ENCODE peak calls at places on chromosomes 16 and 17, in nine cellular contexts. F is WERI-Rb-1, R is endodermal cell, M is heart left ventricle, B is testis, S is astrocyte, K is brain microvascular endothelial cell, I is AG04449, Y is GM06990. P is an unnamed sample.

GRCh38 chr16:67934306-67935095 is 2.1 kb downstream of the PSMB10 start:
- DNase-seq in Y (no peak), B (no peak), K (no peak), S (no peak), I (no peak), M (no peak), F (no peak), R (no peak), P (no peak)

GRCh38 chr16:54443839-54444238 is 157.3 kb upstream of the IRX3 start:
- DNase-seq in Y (no peak), M (no peak), K (no peak), F (no peak), I (no peak), S (no peak), R (no peak), B (no peak), P (no peak)

GRCh38 chr16:75109732-75110243 is 6.8 kb downstream of the LDHD start:
- DNase-seq in F (no peak), S (no peak), K (no peak), I (no peak), R (peak; percentile 58), B (no peak), Y (no peak), M (peak; percentile 80), P (no peak)

GRCh38 chr17:59365383-59365981 is 34.0 kb downstream of the YPEL2 start:
- DNase-seq in F (peak; percentile 89), I (no peak), B (peak; percentile 79), S (no peak), M (no peak), K (no peak), Y (no peak), R (peak; percentile 82), P (peak; percentile 30)

GRCh38 chr17:40317345-40317873 is 8.4 kb downstream of the RARA start:
- DNase-seq in Y (no peak), M (no peak), I (no peak), B (no peak), R (peak; percentile 93), K (peak; percentile 65), S (peak; percentile 49), F (peak; percentile 89), P (peak; percentile 67)

GRCh38 chr17:57576744-57577143 is 168.4 kb downstream of the CCDC182 start:
- DNase-seq in I (no peak), R (no peak), B (no peak), Y (no peak), K (no peak), S (no peak), F (no peak), M (no peak), P (no peak)

GRCh38 chr16:68223072-68223471 is 12.9 kb downstream of the ESRP2 start:
- DNase-seq in R (no peak), M (no peak), B (no peak), S (no peak), K (no peak), I (no peak), F (no peak), Y (no peak), P (no peak)

GRCh38 chr16:64969221-64969620 is 152.6 kb downstream of the CDH11 start:
- DNase-seq in Y (no peak), S (peak; percentile 72), I (no peak), B (no peak), F (no peak), M (no peak), R (no peak), K (peak; percentile 64), P (no peak)

GRCh38 chr17:11300201-11300600 is 59.2 kb downstream of the SHISA6 start:
- DNase-seq in B (no peak), I (no peak), F (no peak), M (no peak), R (no peak), K (no peak), S (no peak), Y (no peak), P (no peak)

GRCh38 chr17:61442136-61442775 is 10.0 kb upstream of the TBX4 start:
- DNase-seq in R (peak; percentile 53), M (no peak), B (no peak), F (no peak), I (no peak), K (no peak), S (no peak), Y (no peak), P (no peak)

GRCh38 chr17:67058036-67058435 is 13.7 kb downstream of the CACNG1 start:
- DNase-seq in R (no peak), S (no peak), F (no peak), Y (no peak), B (no peak), K (no peak), M (no peak), I (no peak), P (no peak)

GRCh38 chr16:88309174-88309904 is 73.4 kb upstream of the ZNF469 start:
- DNase-seq in K (no peak), M (peak; percentile 20), F (no peak), S (no peak), Y (no peak), R (no peak), I (no peak), B (no peak), P (no peak)

GRCh38 chr16:12874135-12874534 is 27.3 kb upstream of the SHISA9 start:
- DNase-seq in K (peak; percentile 33), S (peak; percentile 22), M (no peak), B (no peak), F (no peak), R (no peak), Y (no peak), I (peak; percentile 29), P (no peak)

DNA sequence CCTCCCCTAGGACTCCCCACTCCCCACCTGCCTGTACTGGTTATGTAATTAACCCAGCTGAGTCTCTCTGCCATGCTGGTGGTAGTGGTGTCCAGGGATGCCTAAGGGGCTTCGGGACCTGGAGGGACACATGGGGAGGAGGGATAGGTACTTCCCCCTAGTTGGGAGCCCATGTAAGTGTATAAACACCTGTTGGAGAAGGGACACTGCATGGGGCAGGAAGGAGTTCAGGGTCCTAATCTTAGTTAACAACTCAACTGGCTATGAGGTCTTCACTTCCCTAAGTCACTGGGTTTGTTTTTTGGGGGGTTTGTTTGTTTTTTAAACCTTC is 1.3 kb downstream of the RASL10B start:
- DNase-seq in K (no peak), F (no peak), R (no peak), S (no peak), I (no peak), M (no peak), Y (no peak), B (no peak), P (no peak)
- H3K4me3 ChIP-seq in K (no peak overlapping the region), F (peak overlapping the region; percentile 82), R (peak overlapping the region; percentile 88), S (peak overlapping the region; percentile 62), I (peak overlapping the region; percentile 6), M (no peak overlapping the region), Y (no peak overlapping the region), B (no peak overlapping the region), P (no peak overlapping the region)

GRCh38 chr17:72516772-72517399 is 396.1 kb downstream of the SOX9 start:
- DNase-seq in B (peak; percentile 66), S (peak; percentile 63), K (no peak), F (no peak), I (no peak), Y (peak; percentile 64), R (no peak), M (no peak), P (peak; percentile 70)

GRCh38 chr17:72514888-72515287 is 394.1 kb downstream of the SOX9 start:
- DNase-seq in I (no peak), F (no peak), S (peak; percentile 93), Y (no peak), B (peak; percentile 81), M (peak; percentile 67), R (no peak), K (peak; percentile 78), P (peak; percentile 18)

GRCh38 chr17:72514321-72514861 is 393.6 kb downstream of the SOX9 start:
- DNase-seq in F (no peak), M (no peak), I (no peak), S (peak; percentile 82), B (no peak), K (no peak), R (no peak), Y (no peak), P (no peak)

GRCh38 chr17:72517413-72518237 is 396.8 kb downstream of the SOX9 start:
- DNase-seq in S (no peak), M (no peak), F (no peak), B (no peak), K (no peak), R (no peak), Y (no peak), I (no peak), P (no peak)

GRCh38 chr17:72515291-72516065 is 394.7 kb downstream of the SOX9 start:
- DNase-seq in M (no peak), F (no peak), K (peak; percentile 46), B (peak; percentile 65), Y (peak; percentile 62), S (peak; percentile 82), R (no peak), I (no peak), P (peak; percentile 86)
- TF ChIP-seq CTCF in M (no peak), F (no peak), K (no peak), B (no peak), Y (peak; percentile 31), S (no peak), R (no peak), I (no peak), P (no peak)

GRCh38 chr17:3535253-3535995 is 22.2 kb downstream of the TRPV3 start:
- DNase-seq in I (no peak), M (peak; percentile 76), F (peak; percentile 76), R (peak; percentile 94), S (peak; percentile 64), K (peak; percentile 39), B (peak; percentile 80), Y (peak; percentile 84), P (peak; percentile 87)
- H3K4me3 ChIP-seq in I (peak overlapping the region; percentile 53), M (no peak overlapping the region), F (peak overlapping the region; percentile 41), R (peak overlapping the region; percentile 44), S (peak overlapping the region; percentile 57), K (peak overlapping the region; percentile 59), B (peak overlapping the region; percentile 68), Y (no peak overlapping the region), P (peak overlapping the region; percentile 42)

GRCh38 chr16:86093801-86094750 is 195.1 kb downstream of the IRF8 start:
- DNase-seq in B (no peak), K (no peak), M (no peak), S (no peak), I (no peak), R (peak; percentile 62), Y (no peak), F (no peak), P (no peak)
- TF ChIP-seq CTCF in B (no peak), K (peak; percentile 22), M (no peak), S (no peak), I (no peak), R (peak; percentile 66), Y (peak; percentile 28), F (peak; percentile 31), P (no peak)

GRCh38 chr16:10889880-10890279 is 12.9 kb downstream of the CIITA start:
- DNase-seq in S (no peak), B (no peak), F (no peak), Y (no peak), M (no peak), I (no peak), R (no peak), K (no peak), P (no peak)
- H3K4me3 ChIP-seq in S (no peak overlapping the region), B (no peak overlapping the region), F (no peak overlapping the region), Y (no peak overlapping the region), M (no peak overlapping the region), I (no peak overlapping the region), R (no peak overlapping the region), K (no peak overlapping the region), P (no peak overlapping the region)

DNA sequence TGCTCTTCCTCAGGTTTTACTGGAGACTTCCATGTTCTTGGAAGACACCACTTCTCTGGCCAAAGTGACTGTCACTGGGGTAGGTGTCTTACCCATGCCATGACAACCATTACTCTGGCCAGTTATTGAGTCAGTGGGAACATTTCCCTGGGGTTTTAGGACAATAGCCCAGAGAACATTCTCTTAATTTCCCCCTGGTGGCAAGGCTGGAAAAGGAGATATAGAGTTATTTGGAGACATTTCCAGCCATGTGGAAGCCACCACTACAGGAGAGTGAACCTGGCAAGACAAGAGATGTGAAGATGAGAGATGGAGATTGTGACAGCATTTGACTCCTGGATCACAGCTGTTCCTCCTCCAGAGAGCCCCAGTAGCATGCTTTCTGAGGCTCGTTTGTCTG is 106.2 kb downstream of the CDK5R1 start:
- DNase-seq in I (no peak), B (no peak), Y (no peak), S (no peak), F (no peak), M (no peak), R (no peak), K (no peak), P (no peak)
- TF ChIP-seq CTCF in I (no peak), B (no peak), Y (no peak), S (no peak), F (no peak), M (no peak), R (peak; percentile 54), K (peak; percentile 33), P (no peak)